ENCODE peak calls at places on chromosome 11, in eight cellular contexts. E, Z, U, P, C, A, V and J are unnamed samples.

GRCh38 chr11:19892387-19892786 is 179.8 kb downstream of the NAV2 start:
- DNase-seq in E (no peak), V (no peak), C (no peak), U (no peak), P (no peak), A (no peak), Z (no peak), J (no peak)

GRCh38 chr11:115580927-115581680 is 76.9 kb upstream of the CADM1 start:
- DNase-seq in U (no peak), C (no peak), A (no peak), Z (no peak), V (peak; percentile 15), E (no peak), P (no peak), J (no peak)

GRCh38 chr11:86091086-86091485 is 22.2 kb upstream of the PICALM start:
- DNase-seq in C (no peak), Z (no peak), A (no peak), V (no peak), E (no peak), U (no peak), P (no peak), J (no peak)

GRCh38 chr11:118449316-118449918 is 13.1 kb downstream of the KMT2A start:
- DNase-seq in V (no peak), C (no peak), A (no peak), Z (no peak), P (no peak), E (no peak), U (no peak), J (no peak)

GRCh38 chr11:70117567-70118194 is 39.6 kb downstream of the ANO1 start:
- DNase-seq in U (no peak), E (no peak), C (no peak), Z (no peak), P (no peak), V (no peak), A (no peak), J (no peak)

GRCh38 chr11:127564803-127565202 is 564.2 kb upstream of the KIRREL3 start:
- DNase-seq in U (no peak), V (no peak), A (no peak), Z (no peak), E (no peak), P (no peak), C (no peak), J (no peak)

GRCh38 chr11:279966-280761 is 2.0 kb downstream of the NLRP6 start:
- DNase-seq in E (peak; percentile 47), C (peak; percentile 77), V (no peak), U (no peak), Z (no peak), P (no peak), A (peak; percentile 77), J (no peak)

GRCh38 chr11:10709299-10710086 is 15.9 kb upstream of the IRAG1 start:
- DNase-seq in C (no peak), U (no peak), P (no peak), V (no peak), Z (no peak), A (no peak), E (no peak), J (no peak)

GRCh38 chr11:5809122-5809519 is 397 bp downstream of the OR52N2 start:
- DNase-seq in A (no peak), Z (no peak), P (no peak), C (no peak), U (no peak), E (no peak), V (no peak), J (no peak)

GRCh38 chr11:19666951-19667350 is 45.7 kb upstream of the NAV2 start:
- DNase-seq in E (no peak), P (no peak), Z (no peak), U (no peak), A (no peak), V (peak; percentile 6), C (no peak), J (no peak)

GRCh38 chr11:112511271-112511670 is 250.6 kb upstream of the PLET1 start:
- DNase-seq in E (no peak), Z (no peak), P (no peak), C (no peak), U (no peak), A (no peak), V (no peak), J (no peak)

GRCh38 chr11:19698493-19699292 is 13.9 kb upstream of the NAV2 start:
- DNase-seq in U (no peak), A (no peak), E (no peak), V (no peak), Z (no peak), P (no peak), C (no peak), J (no peak)

GRCh38 chr11:71252782-71253730 is 679 bp upstream of the SHANK2 start:
- DNase-seq in C (peak; percentile 73), Z (no peak), E (no peak), A (peak; percentile 71), U (no peak), V (no peak), P (no peak), J (no peak)

GRCh38 chr11:64225608-64226506 is at the start of the genes NUDT22 and TRPT1:
- DNase-seq in P (peak; percentile 89), E (peak; percentile 95), C (peak; percentile 93), U (peak; percentile 83), Z (peak; percentile 45), A (peak; percentile 89), V (peak; percentile 92), J (peak; percentile 25)

GRCh38 chr11:65945941-65946558 is 770 bp downstream of the TSGA10IP start:
- DNase-seq in C (no peak), E (no peak), P (no peak), U (no peak), V (no peak), Z (no peak), A (no peak), J (no peak)

GRCh38 chr11:124376280-124376679 is 8.0 kb downstream of the OR8B2 start:
- DNase-seq in A (no peak), V (no peak), E (no peak), C (no peak), P (no peak), Z (no peak), U (no peak), J (no peak)

GRCh38 chr11:71566081-71566620 is 788 bp downstream of the KRTAP5-10 start:
- DNase-seq in Z (no peak), P (no peak), A (no peak), C (no peak), E (no peak), U (no peak), V (no peak), J (no peak)

GRCh38 chr11:1087961-1088926 is 13.6 kb downstream of the MUC2 start:
- DNase-seq in A (no peak), E (no peak), Z (no peak), U (no peak), C (no peak), V (no peak), P (no peak), J (no peak)

GRCh38 chr11:128330203-128330602 is 257.2 kb downstream of the ETS1 start:
- DNase-seq in V (no peak), C (no peak), A (no peak), Z (no peak), U (no peak), E (no peak), P (no peak), J (no peak)

GRCh38 chr11:44324787-44325525 is 15.0 kb upstream of the ALX4 start:
- DNase-seq in E (no peak), C (no peak), U (no peak), A (no peak), P (no peak), V (peak; percentile 76), Z (no peak), J (no peak)

GRCh38 chr11:2559527-2560311 is 114.9 kb downstream of the KCNQ1 start:
- DNase-seq in Z (no peak), U (no peak), P (peak; percentile 10), V (no peak), E (no peak), A (peak; percentile 3), C (no peak), J (no peak)

GRCh38 chr11:70928854-70929598 is 323.4 kb downstream of the SHANK2 start:
- DNase-seq in Z (no peak), E (no peak), V (no peak), U (no peak), C (no peak), A (no peak), P (no peak), J (no peak)

GRCh38 chr11:14789879-14790484 is 102.0 kb downstream of the CYP2R1 start:
- DNase-seq in P (no peak), A (no peak), U (no peak), V (no peak), C (no peak), Z (no peak), E (no peak), J (peak; percentile 7)

GRCh38 chr11:126488591-126489370 is 133.3 kb downstream of the ST3GAL4 start:
- DNase-seq in C (no peak), Z (no peak), U (no peak), V (no peak), E (no peak), P (no peak), A (no peak), J (no peak)

GRCh38 chr11:99171330-99171729 is 150.6 kb downstream of the CNTN5 start:
- DNase-seq in V (no peak), U (no peak), E (no peak), Z (no peak), A (no peak), P (no peak), C (no peak), J (no peak)

GRCh38 chr11:83648610-83649467 is 362.7 kb upstream of the CCDC90B start:
- DNase-seq in P (no peak), E (no peak), C (no peak), V (no peak), U (no peak), A (no peak), Z (no peak), J (no peak)

GRCh38 chr11:40337118-40337517 is 1122.3 kb downstream of the LRRC4C start:
- DNase-seq in Z (no peak), V (no peak), U (no peak), P (no peak), C (no peak), A (no peak), E (no peak), J (no peak)

GRCh38 chr11:108122166-108122628 is 830 bp downstream of the ACAT1 start:
- DNase-seq in U (no peak), Z (peak; percentile 35), E (no peak), V (no peak), P (no peak), A (peak; percentile 35), C (peak; percentile 38), J (no peak)

GRCh38 chr11:9664276-9665171 is 647 bp downstream of the SWAP70 start:
- DNase-seq in A (peak; percentile 40), Z (no peak), V (no peak), P (no peak), C (peak; percentile 52), U (no peak), E (no peak), J (no peak)

GRCh38 chr11:63599211-63600122 is 14.8 kb downstream of the PLAAT3 start:
- DNase-seq in Z (no peak), A (no peak), P (no peak), U (no peak), C (no peak), E (no peak), V (no peak), J (no peak)

GRCh38 chr11:11975201-11976092 is 33.0 kb downstream of the DKK3 start:
- DNase-seq in E (no peak), V (peak; percentile 19), Z (no peak), C (no peak), U (no peak), A (no peak), P (no peak), J (peak; percentile 70)

GRCh38 chr11:100095809-100096208 is 591.3 kb upstream of the ARHGAP42 start:
- DNase-seq in U (no peak), E (no peak), P (no peak), V (no peak), C (no peak), Z (no peak), A (no peak), J (no peak)

GRCh38 chr11:11798586-11799438 is 43.0 kb upstream of the USP47 start:
- DNase-seq in C (peak; percentile 88), V (peak; percentile 58), A (peak; percentile 33), E (peak; percentile 34), U (peak; percentile 43), P (no peak), Z (no peak), J (peak; percentile 13)

GRCh38 chr11:27371490-27371889 is 8.5 kb upstream of the CCDC34 start:
- DNase-seq in P (no peak), U (no peak), A (no peak), Z (no peak), C (no peak), E (no peak), V (no peak), J (no peak)